ENCODE peak calls at places on chromosomes 4 and X, in seven cellular contexts. L, D, C, H, E, F and A are unnamed samples.

GRCh38 chr4:89158884-89159503 is 47.7 kb downstream of the TIGD2 start:
- DNase-seq in F (peak), L (no peak), C (no peak), H (peak), D (peak), E (peak), A (peak)

GRCh38 chr4:140315032-140315826 is 58.2 kb upstream of the SCOC start:
- DNase-seq in E (no peak), L (no peak), H (peak), D (no peak), F (no peak), C (no peak), A (no peak)

GRCh38 chrX:19991350-19991718 is 473 bp upstream of the BCLAF3 start:
- DNase-seq in C (no peak), F (peak), H (no peak), L (no peak), E (no peak), D (no peak), A (no peak)

GRCh38 chr4:182600093-182600492 is 317.1 kb downstream of the DCTD start:
- DNase-seq in C (no peak), D (no peak), F (no peak), E (no peak), H (peak), L (no peak), A (no peak)

GRCh38 chr4:53592686-53593641 is 1.7 kb upstream of the LNX1 start:
- DNase-seq in L (no peak), C (peak), F (no peak), E (no peak), D (peak), H (no peak), A (peak)

GRCh38 chrX:140948827-140949226 is 53.6 kb upstream of the SPANXB1 start:
- DNase-seq in C (no peak), H (no peak), L (no peak), D (no peak), F (no peak), E (no peak), A (no peak)

GRCh38 chrX:20421275-20421674 is 154.6 kb upstream of the RPS6KA3 start:
- DNase-seq in L (no peak), C (no peak), H (no peak), D (no peak), F (no peak), E (no peak), A (no peak)

GRCh38 chrX:7119927-7120577 is 27.5 kb upstream of the STS start:
- DNase-seq in L (no peak), E (no peak), C (no peak), F (no peak), H (no peak), D (no peak), A (peak)

GRCh38 chr4:1170805-1171305 is 1.5 kb downstream of the SPON2 start:
- DNase-seq in L (no peak), E (no peak), F (no peak), H (no peak), D (no peak), C (peak), A (no peak)

GRCh38 chrX:47573334-47574095 is 8.7 kb upstream of the TIMP1 start:
- DNase-seq in D (peak), C (peak), E (peak), L (no peak), H (peak), F (no peak), A (peak)

GRCh38 chrX:133985164-133986007 is at the start of gene GPC3:
- DNase-seq in F (no peak), L (peak), E (no peak), D (peak), C (peak), H (peak), A (peak)

GRCh38 chr4:138234254-138234653 is 7.9 kb downstream of the SLC7A11 start:
- DNase-seq in D (no peak), H (no peak), C (no peak), L (no peak), E (no peak), F (no peak), A (no peak)

GRCh38 chr4:149108626-149109025 is 666.4 kb upstream of the NR3C2 start:
- DNase-seq in D (no peak), H (peak), L (no peak), C (no peak), E (no peak), F (no peak), A (no peak)

GRCh38 chr4:119040711-119041185 is 94.9 kb upstream of the MYOZ2 start:
- DNase-seq in H (peak), F (no peak), L (no peak), D (no peak), C (no peak), E (peak), A (no peak)

GRCh38 chrX:46179748-46180147 is 365.5 kb downstream of the ZNF674 start:
- DNase-seq in D (no peak), H (no peak), L (no peak), E (no peak), F (no peak), C (no peak), A (peak)

GRCh38 chrX:46918434-46918833 is 6.2 kb downstream of the JADE3 start:
- DNase-seq in D (no peak), E (no peak), H (peak), L (no peak), C (no peak), F (no peak), A (no peak)

GRCh38 chr4:175641053-175641452 is 171.0 kb downstream of the GPM6A start:
- DNase-seq in H (no peak), F (no peak), C (no peak), D (no peak), E (no peak), L (no peak), A (no peak)

GRCh38 chrX:68829594-68830485 is 1.0 kb downstream of the EFNB1 start:
- DNase-seq in L (no peak), D (peak), F (no peak), H (peak), E (no peak), C (peak), A (peak)

GRCh38 chr4:140078366-140078765 is 75.6 kb downstream of the MAML3 start:
- DNase-seq in H (peak), F (no peak), C (no peak), L (no peak), E (peak), D (no peak), A (no peak)

GRCh38 chrX:102029026-102029425 is 96.5 kb upstream of the TCEAL2 start:
- DNase-seq in F (no peak), D (no peak), H (no peak), E (no peak), C (no peak), L (no peak), A (no peak)

DNA sequence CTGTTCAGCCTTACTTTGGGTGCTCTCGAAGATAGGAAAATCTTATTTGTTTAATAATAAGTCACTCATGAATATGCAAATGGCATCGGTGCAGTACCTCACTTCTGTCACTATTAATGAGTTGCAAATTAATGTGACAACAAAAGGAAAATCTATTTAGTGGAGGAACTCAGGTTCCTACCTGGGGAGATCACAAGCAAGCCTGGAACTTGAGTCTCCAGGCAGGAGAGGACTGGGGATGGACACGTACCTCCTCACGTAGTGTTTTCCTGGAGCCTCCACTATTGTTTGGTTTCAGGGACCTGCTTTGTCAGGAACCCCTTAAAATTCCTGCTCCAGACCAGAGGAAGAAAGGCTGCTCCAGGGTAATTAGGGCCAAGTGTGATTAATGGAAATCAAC is 82.1 kb downstream of the BCOR start:
- DNase-seq in L (no peak), E (no peak), C (no peak), H (no peak), D (no peak), F (no peak), A (no peak)
- H3K4me3 ChIP-seq in L (no peak), E (no peak), C (no peak), H (no peak), D (no peak), F (no peak), A (no peak)

GRCh38 chrX:154751121-154751668 is 318 bp upstream of the GAB3 start:
- DNase-seq in F (no peak), E (no peak), C (no peak), L (no peak), D (no peak), H (no peak), A (no peak)

GRCh38 chrX:154749856-154750255 is 1.0 kb downstream of the GAB3 start:
- DNase-seq in F (no peak), D (no peak), H (no peak), E (no peak), C (no peak), L (no peak), A (no peak)

GRCh38 chrX:154750301-154751120 is at the start of gene GAB3:
- DNase-seq in C (peak), L (peak), H (peak), D (peak), F (peak), E (no peak), A (peak)

GRCh38 chrX:154748712-154749339 is 2.1 kb downstream of the GAB3 start:
- DNase-seq in C (no peak), L (no peak), F (peak), D (peak), H (peak), E (peak), A (peak)

DNA sequence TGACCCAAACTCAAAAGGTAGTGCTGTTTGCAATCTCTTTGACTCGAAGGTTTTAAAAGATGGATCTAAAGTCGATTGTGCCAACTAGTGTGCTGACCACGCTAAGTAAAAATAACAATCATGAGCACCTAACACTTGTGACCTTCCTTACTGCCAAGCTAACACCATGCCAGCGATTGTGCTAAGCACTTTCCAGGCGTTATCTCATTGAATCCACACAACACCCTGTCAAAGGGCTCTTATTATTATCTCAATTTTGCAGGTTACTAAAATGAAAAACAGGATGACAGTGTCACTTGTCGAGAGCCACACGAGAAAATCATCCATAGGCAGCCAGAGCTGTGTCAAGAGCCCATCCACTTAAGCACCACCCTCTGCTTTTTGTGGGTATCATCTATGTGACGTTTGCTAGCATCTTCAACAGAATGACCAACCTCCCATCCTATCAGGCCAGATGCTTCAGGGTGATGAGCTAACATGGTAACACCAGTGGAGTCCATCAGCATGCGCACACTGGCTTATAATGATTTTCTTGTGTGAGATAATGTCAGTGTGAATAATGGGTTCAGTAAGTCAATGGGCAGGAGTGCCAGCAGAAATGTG is 893 bp upstream of the GAB3 start:
- DNase-seq in E (no peak), F (no peak), C (no peak), L (no peak), D (no peak), H (no peak), A (no peak)
- H3K4me3 ChIP-seq in E (peak), F (peak), C (no peak), L (no peak), D (no peak), H (no peak), A (no peak)

GRCh38 chr4:153206534-153206933 is 2.3 kb downstream of the TRIM2 start:
- DNase-seq in L (no peak), H (no peak), D (no peak), E (no peak), C (no peak), F (no peak), A (no peak)

GRCh38 chr4:153207027-153207426 is 2.8 kb downstream of the TRIM2 start:
- DNase-seq in H (no peak), E (no peak), L (no peak), C (no peak), D (no peak), F (no peak), A (no peak)

GRCh38 chr4:153204247-153205027 is at the start of gene TRIM2:
- DNase-seq in C (peak), E (peak), F (no peak), D (peak), H (peak), L (no peak), A (peak)

GRCh38 chr4:153205757-153206156 is 1.5 kb downstream of the TRIM2 start:
- DNase-seq in C (peak), E (no peak), L (no peak), H (no peak), D (peak), F (no peak), A (peak)

GRCh38 chr4:153205028-153205648 is 895 bp downstream of the TRIM2 start:
- DNase-seq in F (peak), L (peak), D (peak), E (no peak), H (no peak), C (peak), A (peak)
- H3K4me3 ChIP-seq in F (peak), L (peak), D (peak), E (peak), H (no peak), C (peak), A (peak)

GRCh38 chr4:186844059-186844681 is 120.5 kb upstream of the FAT1 start:
- DNase-seq in H (peak), E (peak), L (no peak), C (no peak), F (no peak), D (peak), A (peak)

GRCh38 chr4:186839122-186840037 is 115.7 kb upstream of the FAT1 start:
- DNase-seq in D (no peak), F (no peak), H (peak), L (no peak), C (peak), E (peak), A (no peak)

GRCh38 chr4:186840771-186841301 is 117.2 kb upstream of the FAT1 start:
- DNase-seq in E (peak), C (no peak), D (no peak), L (no peak), H (no peak), F (no peak), A (no peak)

GRCh38 chr4:186838295-186838694 is 114.6 kb upstream of the FAT1 start:
- DNase-seq in D (no peak), L (no peak), C (no peak), F (no peak), E (no peak), H (no peak), A (no peak)

DNA sequence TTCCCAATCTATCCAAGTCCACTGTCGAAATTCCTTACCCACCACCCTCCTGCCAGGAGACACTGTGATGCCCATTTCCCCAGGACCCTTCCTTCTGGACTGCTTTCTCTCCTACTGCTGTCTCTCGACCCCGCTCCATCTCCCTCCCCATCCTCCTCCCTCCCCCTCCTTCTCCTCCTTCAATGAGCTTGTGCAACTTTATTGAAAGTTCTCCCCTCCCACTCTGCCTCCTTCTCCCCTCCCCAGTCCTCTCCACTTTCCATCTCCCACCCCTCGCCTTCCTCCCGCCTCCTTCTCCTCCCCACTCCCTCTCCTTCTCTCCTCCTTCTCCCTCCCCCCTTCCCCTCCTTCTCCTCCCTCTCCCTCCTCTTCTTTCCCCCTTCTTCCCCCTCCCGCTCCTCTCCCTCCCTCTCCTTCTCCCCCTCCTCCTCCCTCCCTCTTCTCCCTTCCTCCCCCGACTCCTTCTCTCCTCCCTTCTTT is 116.6 kb upstream of the FAT1 start:
- DNase-seq in H (peak), E (peak), L (no peak), F (no peak), C (no peak), D (no peak), A (no peak)
- H3K4me3 ChIP-seq in H (no peak), E (peak), L (no peak), F (no peak), C (no peak), D (no peak), A (no peak)

DNA sequence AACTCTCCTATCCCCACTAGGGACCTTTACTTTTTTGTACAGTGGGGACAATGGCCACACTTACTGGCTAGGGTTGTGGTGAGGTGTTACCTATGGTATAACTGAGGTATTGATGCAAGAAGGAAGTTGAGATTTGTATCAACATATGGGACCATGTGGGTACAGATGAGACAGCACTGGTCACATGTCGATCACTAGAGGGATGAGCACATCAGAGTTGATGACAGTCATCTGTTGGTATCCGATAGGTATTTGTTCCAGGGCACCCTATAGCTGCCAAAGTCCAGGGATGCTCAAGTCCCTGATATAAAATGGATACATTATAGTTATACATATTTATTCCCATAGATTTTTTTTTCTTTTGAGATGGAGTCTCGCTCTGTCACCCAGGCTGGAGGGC is 12.6 kb upstream of the SLC10A3 start:
- DNase-seq in C (no peak), F (no peak), H (no peak), E (no peak), L (no peak), D (no peak), A (no peak)
- H3K4me3 ChIP-seq in C (no peak), F (no peak), H (no peak), E (no peak), L (no peak), D (no peak), A (no peak)

GRCh38 chrX:111560801-111561200 is 49.4 kb downstream of the SERTM2 start:
- DNase-seq in C (no peak), D (no peak), E (no peak), L (no peak), F (no peak), H (no peak), A (no peak)
- H3K4me3 ChIP-seq in C (no peak), D (no peak), E (no peak), L (no peak), F (no peak), H (no peak), A (no peak)

DNA sequence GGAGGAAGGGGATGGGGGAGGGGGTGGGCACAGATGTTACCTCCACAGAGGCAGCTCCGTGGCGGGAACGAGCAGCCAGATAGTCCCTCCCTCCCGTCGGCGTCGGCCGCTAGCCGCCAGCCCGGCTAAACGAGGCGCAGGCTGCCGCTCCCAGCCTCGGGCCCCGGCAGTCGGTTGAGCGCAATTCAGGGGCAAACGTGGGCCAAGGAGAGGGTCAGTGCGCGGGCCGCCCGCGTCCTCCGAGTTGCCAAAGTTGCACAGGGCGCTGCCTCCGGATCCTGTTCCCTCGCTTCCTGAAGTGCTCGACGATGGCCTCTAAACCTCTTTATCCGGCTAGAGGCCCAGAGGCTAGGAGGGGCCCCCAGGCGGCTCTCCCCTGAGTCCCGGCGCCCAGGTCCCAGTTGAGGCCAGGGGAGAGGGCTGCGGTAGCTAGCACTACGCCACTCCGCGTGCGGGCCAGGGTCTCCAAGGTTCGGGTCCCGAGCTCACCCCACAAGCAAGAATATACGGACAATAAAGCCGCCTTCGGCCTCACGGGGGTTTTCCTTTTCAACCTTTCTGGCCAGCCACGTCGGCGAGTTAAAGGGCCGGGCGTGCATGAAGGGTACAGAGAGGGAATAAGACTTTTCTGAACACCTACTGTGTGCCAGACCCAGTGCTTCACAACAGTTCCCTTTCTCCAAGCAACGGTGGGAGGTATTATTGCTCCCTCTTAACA is 138.7 kb upstream of the ZIC3 start:
- DNase-seq in L (no peak), C (no peak), D (no peak), E (no peak), F (no peak), H (no peak), A (no peak)
- H3K4me3 ChIP-seq in L (peak), C (peak), D (no peak), E (peak), F (peak), H (no peak), A (no peak)